ENCODE peak calls at places on chromosomes 3 and 15, in ten cellular contexts. M is fibroblast of lung; T is naive thymus-derived CD4-positive, alpha-beta T cell; R is esophagus squamous epithelium; P is WERI-Rb-1; A is CD8-positive, alpha-beta memory T cell; Z is ovary; E is suprapubic skin; W is tibial artery; X is OCI-LY7. B is an unnamed sample.

GRCh38 chr3:29525254-29525881 is 244.5 kb downstream of the RBMS3 start:
- DNase-seq in M (peak; percentile 90), T (no peak), R (no peak), P (no peak), A (no peak), Z (peak; percentile 53), E (peak; percentile 75), W (peak; percentile 89), X (no peak), B (peak; percentile 84)

GRCh38 chr3:42198709-42199108 is 67.3 kb downstream of the CCK start:
- DNase-seq in M (no peak), T (no peak), R (no peak), P (no peak), A (no peak), Z (no peak), E (no peak), W (no peak), X (no peak), B (no peak)

GRCh38 chr3:84510007-84510406 is 448.8 kb upstream of the CADM2 start:
- DNase-seq in M (no peak), T (no peak), R (no peak), P (no peak), A (no peak), Z (no peak), E (no peak), W (no peak), X (no peak), B (no peak)

GRCh38 chr15:52281085-52282035 is 14.2 kb downstream of the MYO5C start:
- DNase-seq in M (no peak), T (no peak), R (no peak), P (no peak), A (no peak), Z (no peak), E (no peak), W (no peak), X (no peak), B (no peak)

GRCh38 chr3:171827836-171828458 is 15.2 kb upstream of the TMEM212 start:
- DNase-seq in M (no peak), T (no peak), R (no peak), P (no peak), A (no peak), Z (no peak), E (no peak), W (no peak), X (no peak), B (no peak)

GRCh38 chr15:63947228-63947627 is 99.1 kb downstream of the DAPK2 start:
- DNase-seq in M (no peak), T (no peak), R (no peak), P (no peak), A (no peak), Z (no peak), E (no peak), W (no peak), X (no peak), B (peak; percentile 42)

GRCh38 chr3:185971579-185971978 is 33.8 kb upstream of the TRA2B start:
- DNase-seq in M (no peak), T (no peak), R (no peak), P (no peak), A (no peak), Z (no peak), E (no peak), W (no peak), X (no peak), B (no peak)

GRCh38 chr3:140205598-140205997 is 270.6 kb downstream of the CLSTN2 start:
- DNase-seq in M (no peak), T (no peak), R (no peak), P (no peak), A (no peak), Z (no peak), E (no peak), W (no peak), X (no peak), B (no peak)

GRCh38 chr15:90889313-90889730 is 5.0 kb downstream of the FES start:
- DNase-seq in M (no peak), T (no peak), R (no peak), P (no peak), A (peak; percentile 20), Z (no peak), E (no peak), W (peak; percentile 64), X (no peak), B (no peak)

GRCh38 chr15:90886291-90886614 is 1.9 kb downstream of the FES start:
- DNase-seq in M (no peak), T (no peak), R (no peak), P (no peak), A (no peak), Z (no peak), E (no peak), W (no peak), X (no peak), B (no peak)

GRCh38 chr15:90885432-90886290 is 1.4 kb downstream of the FES start:
- DNase-seq in M (peak; percentile 71), T (peak; percentile 64), R (no peak), P (peak; percentile 83), A (peak; percentile 64), Z (peak; percentile 88), E (peak; percentile 91), W (peak; percentile 86), X (peak; percentile 80), B (peak; percentile 90)

GRCh38 chr15:90884719-90885431 is 571 bp downstream of the FES start:
- DNase-seq in M (no peak), T (no peak), R (no peak), P (no peak), A (no peak), Z (peak; percentile 48), E (no peak), W (peak; percentile 68), X (no peak), B (no peak)

DNA sequence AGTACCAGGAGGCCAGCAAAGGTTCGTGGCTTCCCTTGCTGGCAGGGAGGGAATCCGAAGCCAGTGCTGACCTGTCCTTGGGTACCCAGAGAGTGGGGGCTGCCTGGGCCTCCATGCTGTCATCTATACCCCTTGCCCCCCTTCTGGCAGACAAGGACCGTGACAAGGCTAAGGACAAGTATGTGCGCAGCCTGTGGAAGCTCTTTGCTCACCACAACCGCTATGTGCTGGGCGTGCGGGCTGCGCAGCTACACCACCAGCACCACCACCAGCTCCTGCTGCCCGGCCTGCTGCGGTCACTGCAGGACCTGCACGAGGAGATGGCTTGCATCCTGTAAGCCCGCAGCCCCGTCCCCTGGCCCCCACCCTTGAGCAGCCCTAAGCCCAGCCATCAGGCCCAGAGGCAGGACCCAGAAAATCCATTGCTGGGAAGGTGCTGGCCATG is 2.8 kb downstream of the FES start:
- DNase-seq in M (no peak), T (no peak), R (no peak), P (no peak), A (no peak), Z (no peak), E (no peak), W (peak; percentile 65), X (no peak), B (no peak)
- H3K4me3 ChIP-seq in M (no peak overlapping the region), T (no peak overlapping the region), R (no peak overlapping the region), P (no peak overlapping the region), A (no peak overlapping the region), Z (no peak overlapping the region), E (no peak overlapping the region), W (no peak overlapping the region), X (no peak overlapping the region), B (no peak overlapping the region)

DNA sequence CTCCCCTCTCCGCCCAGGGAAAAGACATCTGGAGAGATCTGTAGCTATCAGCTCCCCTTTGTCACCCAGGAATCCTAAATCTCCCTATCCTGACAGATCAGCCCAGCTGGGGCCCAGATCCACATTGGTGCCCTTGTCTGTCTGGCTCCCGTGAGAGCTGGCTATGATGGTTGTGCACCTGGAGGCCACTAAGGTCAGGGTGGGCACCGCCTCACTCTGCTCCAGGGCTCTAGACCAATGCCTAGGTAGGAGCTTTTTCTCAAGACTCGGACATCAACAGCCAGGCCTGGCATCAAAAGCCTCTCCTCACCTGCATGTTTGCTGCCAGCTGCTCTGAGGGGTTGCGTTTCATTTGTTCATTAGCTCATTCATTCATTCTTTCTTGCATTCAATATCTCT is 142.7 kb downstream of the SMAD6 start:
- DNase-seq in M (no peak), T (no peak), R (no peak), P (no peak), A (no peak), Z (no peak), E (no peak), W (peak; percentile 63), X (no peak), B (no peak)
- H3K9me3 ChIP-seq in M (no peaks in the 10 kb centered on the region), T (no peaks in the 10 kb centered on the region), R (no peaks in the 10 kb centered on the region), P (no peaks in the 10 kb centered on the region), A (no peaks in the 10 kb centered on the region), Z (no peaks in the 10 kb centered on the region), E (no peaks in the 10 kb centered on the region), W (no peaks in the 10 kb centered on the region), X (no peaks in the 10 kb centered on the region), B (no peaks in the 10 kb centered on the region)

GRCh38 chr3:16512435-16513140 is 911 bp downstream of the RFTN1 start:
- DNase-seq in M (no peak), T (peak; percentile 40), R (no peak), P (no peak), A (peak; percentile 35), Z (peak; percentile 63), E (peak; percentile 71), W (peak; percentile 77), X (peak; percentile 88), B (peak; percentile 66)
- H3K4me3 ChIP-seq in M (peak overlapping the region; percentile 76), T (peak overlapping the region; percentile 79), R (peak overlapping the region; percentile 91), P (peak overlapping the region; percentile 64), A (peak overlapping the region; percentile 81), Z (peak overlapping the region; percentile 82), E (peak overlapping the region; percentile 58), W (peak overlapping the region; percentile 91), X (peak overlapping the region; percentile 92), B (peak overlapping the region; percentile 60)

GRCh38 chr3:177538064-177538742 is 340.9 kb upstream of the TBL1XR1 start:
- DNase-seq in M (peak; percentile 93), T (no peak), R (no peak), P (no peak), A (no peak), Z (peak; percentile 65), E (no peak), W (peak; percentile 73), X (no peak), B (no peak)

GRCh38 chr3:177536873-177537272 is 339.6 kb upstream of the TBL1XR1 start:
- DNase-seq in M (no peak), T (no peak), R (no peak), P (no peak), A (no peak), Z (no peak), E (no peak), W (no peak), X (no peak), B (no peak)

GRCh38 chr3:177537612-177538011 is 340.3 kb upstream of the TBL1XR1 start:
- DNase-seq in M (no peak), T (no peak), R (no peak), P (peak; percentile 23), A (no peak), Z (no peak), E (no peak), W (no peak), X (no peak), B (no peak)

GRCh38 chr3:177538743-177539730 is 341.8 kb upstream of the TBL1XR1 start:
- DNase-seq in M (no peak), T (peak; percentile 52), R (no peak), P (no peak), A (no peak), Z (no peak), E (no peak), W (no peak), X (peak; percentile 25), B (no peak)
- H3K9me3 ChIP-seq in M (no peaks in the 10 kb centered on the region), T (no peaks in the 10 kb centered on the region), R (no peaks in the 10 kb centered on the region), P (no peaks in the 10 kb centered on the region), A (no peaks in the 10 kb centered on the region), Z (no peaks in the 10 kb centered on the region), E (no peaks in the 10 kb centered on the region), W (no peaks in the 10 kb centered on the region), X (no peaks in the 10 kb centered on the region), B (no peaks in the 10 kb centered on the region)